ENCODE peak calls at places on chromosomes 2 and 18, in eight cellular contexts. M, N, Y, G, U, K, X and D are unnamed samples.

GRCh38 chr2:1609706-1610485 is 134.4 kb downstream of the PXDN start:
- DNase-seq in N (no peak), Y (no peak), G (no peak), M (no peak), U (no peak), K (no peak), X (no peak), D (no peak)

GRCh38 chr2:73080321-73081131 is 9.0 kb upstream of the SFXN5 start:
- DNase-seq in X (no peak), M (no peak), G (no peak), N (no peak), K (no peak), U (no peak), Y (no peak), D (no peak)

GRCh38 chr2:109507217-109507616 is 106.5 kb downstream of the SEPTIN10 start:
- DNase-seq in G (no peak), U (peak), M (no peak), N (no peak), Y (no peak), K (no peak), X (no peak), D (peak)

GRCh38 chr2:140376686-140377085 is 1596.5 kb upstream of the NXPH2 start:
- DNase-seq in X (no peak), G (no peak), U (no peak), Y (no peak), K (no peak), M (no peak), N (no peak), D (no peak)

GRCh38 chr2:78355967-78356366 is 669.5 kb upstream of the REG3G start:
- DNase-seq in K (no peak), M (no peak), N (no peak), U (no peak), Y (no peak), X (no peak), G (no peak), D (no peak)

GRCh38 chr2:135797497-135798274 is 39.3 kb downstream of the LCT start:
- DNase-seq in U (no peak), N (peak), M (peak), X (no peak), G (peak), Y (no peak), K (peak), D (peak)

GRCh38 chr2:208265371-208265806 is 666 bp upstream of the PIKFYVE start:
- DNase-seq in N (no peak), K (no peak), Y (no peak), X (peak), G (no peak), U (no peak), M (no peak), D (peak)

GRCh38 chr2:37168217-37168981 is 11.6 kb upstream of the EIF2AK2 start:
- DNase-seq in G (no peak), K (no peak), Y (no peak), U (no peak), X (no peak), N (no peak), M (peak), D (peak)

GRCh38 chr2:44799105-44799504 is 142.4 kb upstream of the SIX3 start:
- DNase-seq in X (no peak), M (no peak), Y (no peak), N (no peak), K (no peak), U (no peak), G (no peak), D (no peak)

GRCh38 chr2:73970850-73971471 is 13.7 kb upstream of the TET3 start:
- DNase-seq in X (no peak), N (peak), K (peak), M (no peak), U (no peak), G (no peak), Y (no peak), D (peak)

GRCh38 chr18:63648241-63648640 is 4.2 kb upstream of the SERPINB4 start:
- DNase-seq in X (no peak), Y (no peak), G (no peak), M (no peak), N (no peak), U (no peak), K (no peak), D (no peak)

GRCh38 chr2:13114391-13114790 is 397.7 kb downstream of the TRIB2 start:
- DNase-seq in Y (no peak), M (no peak), X (no peak), N (no peak), K (no peak), U (no peak), G (no peak), D (no peak)

GRCh38 chr2:135999899-136000298 is 14.5 kb upstream of the DARS1 start:
- DNase-seq in X (no peak), Y (no peak), G (no peak), M (no peak), U (no peak), K (no peak), N (no peak), D (no peak)

GRCh38 chr2:135490381-135490780 is 40.6 kb downstream of the ZRANB3 start:
- DNase-seq in K (no peak), G (no peak), U (no peak), Y (no peak), X (no peak), M (no peak), N (no peak), D (no peak)

GRCh38 chr2:64485961-64486360 is 32.0 kb downstream of the LGALSL start:
- DNase-seq in N (peak), X (no peak), K (peak), Y (no peak), U (no peak), M (no peak), G (no peak), D (no peak)

GRCh38 chr2:9168851-9169250 is 37.8 kb upstream of the ASAP2 start:
- DNase-seq in M (no peak), X (no peak), K (no peak), Y (no peak), G (no peak), N (no peak), U (no peak), D (peak)

GRCh38 chr18:59927246-59927825 is 27.5 kb downstream of the PMAIP1 start:
- DNase-seq in N (no peak), K (no peak), G (no peak), U (peak), Y (no peak), M (no peak), X (no peak), D (no peak)

GRCh38 chr2:221347471-221347870 is 224.6 kb downstream of the EPHA4 start:
- DNase-seq in U (no peak), K (no peak), G (no peak), X (no peak), Y (no peak), N (no peak), M (no peak), D (no peak)

GRCh38 chr2:196482119-196483065 is 157.1 kb upstream of the CCDC150 start:
- DNase-seq in X (no peak), G (no peak), N (no peak), Y (no peak), U (no peak), M (no peak), K (no peak), D (no peak)

GRCh38 chr18:44839239-44839666 is 158.6 kb downstream of the SETBP1 start:
- DNase-seq in G (peak), U (peak), N (peak), Y (no peak), K (peak), M (no peak), X (peak), D (peak)

GRCh38 chr2:119753041-119753929 is 6.4 kb upstream of the PTPN4 start:
- DNase-seq in M (no peak), K (no peak), N (no peak), Y (no peak), G (no peak), X (no peak), U (peak), D (peak)

GRCh38 chr2:143426296-143426695 is 297.1 kb downstream of the ARHGAP15 start:
- DNase-seq in M (no peak), X (no peak), U (no peak), N (no peak), Y (no peak), G (no peak), K (no peak), D (no peak)

GRCh38 chr2:133811409-133812125 is 243.3 kb upstream of the NCKAP5 start:
- DNase-seq in U (no peak), N (no peak), K (no peak), G (no peak), X (no peak), Y (no peak), M (no peak), D (no peak)

GRCh38 chr18:24075731-24076130 is 61.2 kb downstream of the TTC39C start:
- DNase-seq in K (no peak), U (no peak), X (no peak), Y (no peak), M (no peak), N (no peak), G (no peak), D (no peak)

GRCh38 chr2:5695641-5696350 is 3.6 kb downstream of the SOX11 start:
- DNase-seq in X (no peak), N (no peak), K (no peak), U (no peak), G (no peak), M (no peak), Y (no peak), D (no peak)

GRCh38 chr2:75233965-75234364 is 34.6 kb upstream of the TACR1 start:
- DNase-seq in X (no peak), N (no peak), M (no peak), U (no peak), G (no peak), Y (no peak), K (no peak), D (no peak)

GRCh38 chr2:112153501-112153900 is 15.3 kb downstream of the FBLN7 start:
- DNase-seq in N (no peak), U (no peak), K (no peak), M (no peak), X (no peak), G (no peak), Y (no peak), D (no peak)

GRCh38 chr2:31286961-31287550 is 53.1 kb downstream of the EHD3 start:
- DNase-seq in M (no peak), G (no peak), N (no peak), K (no peak), X (no peak), U (no peak), Y (no peak), D (no peak)

GRCh38 chr2:144217853-144218633 is 301.9 kb downstream of the ZEB2 start:
- DNase-seq in X (no peak), U (no peak), Y (no peak), M (no peak), N (no peak), G (no peak), K (no peak), D (no peak)

GRCh38 chr18:51275712-51276473 is 78.4 kb upstream of the MEX3C start:
- DNase-seq in X (no peak), G (no peak), N (peak), K (no peak), Y (no peak), M (no peak), U (no peak), D (no peak)

GRCh38 chr2:167862787-167863186 is 384.6 kb downstream of the STK39 start:
- DNase-seq in K (no peak), N (no peak), M (no peak), X (no peak), Y (no peak), U (peak), G (no peak), D (no peak)

GRCh38 chr18:79030680-79031079 is 38.5 kb upstream of the ATP9B start:
- DNase-seq in G (no peak), M (no peak), N (no peak), K (no peak), Y (no peak), U (no peak), X (no peak), D (no peak)

GRCh38 chr2:12827721-12828120 is 111.0 kb downstream of the TRIB2 start:
- DNase-seq in K (no peak), G (no peak), N (no peak), Y (no peak), U (no peak), X (no peak), M (no peak), D (no peak)

GRCh38 chr2:202035089-202035940 is 1.7 kb downstream of the FZD7 start:
- DNase-seq in K (peak), N (peak), X (no peak), G (no peak), M (no peak), Y (no peak), U (no peak), D (no peak)

GRCh38 chr18:23879966-23880565 is 134.5 kb upstream of the TTC39C start:
- DNase-seq in U (no peak), X (no peak), K (no peak), M (no peak), Y (no peak), N (no peak), G (no peak), D (no peak)

GRCh38 chr2:22878094-22878493 is 506.9 kb upstream of the KLHL29 start:
- DNase-seq in N (no peak), K (no peak), Y (no peak), G (no peak), X (no peak), U (no peak), M (no peak), D (no peak)